ENCODE peak calls at places on chromosomes 4 and X, in four cellular contexts. V is fibroblast of lung, C is SK-N-SH, R is HCT116. U is an unnamed sample.

GRCh38 chrX:105758784-105759183 is 63.6 kb upstream of the NRK start:
- DNase-seq in R (no peak), C (no peak), V (peak; percentile 62), U (no peak)

GRCh38 chr4:138310991-138311390 is 68.8 kb upstream of the SLC7A11 start:
- DNase-seq in C (no peak), V (peak; percentile 29), R (no peak), U (no peak)

GRCh38 chr4:78288327-78288726 is 231.2 kb downstream of the FRAS1 start:
- DNase-seq in R (no peak), C (no peak), V (no peak), U (no peak)

GRCh38 chrX:131792789-131793462 is 230.2 kb upstream of the STK26 start:
- DNase-seq in V (no peak), R (no peak), C (peak; percentile 68), U (peak; percentile 86)

GRCh38 chr4:31059753-31060522 is 339.8 kb downstream of the PCDH7 start:
- DNase-seq in R (peak; percentile 75), V (peak; percentile 81), C (no peak), U (no peak)

GRCh38 chr4:138602664-138603063 is 360.5 kb upstream of the SLC7A11 start:
- DNase-seq in R (no peak), C (no peak), V (no peak), U (no peak)

GRCh38 chrX:74291964-74292891 is 11.8 kb upstream of the ZCCHC13 start:
- DNase-seq in C (peak; percentile 89), V (peak; percentile 90), R (peak; percentile 79), U (peak; percentile 94)

GRCh38 chrX:136260801-136261200 is 9.6 kb upstream of the MAP7D3 start:
- DNase-seq in V (peak; percentile 78), R (no peak), C (no peak), U (no peak)

GRCh38 chr4:146244496-146244895 is 30.2 kb downstream of the REELD1 start:
- DNase-seq in V (no peak), C (no peak), R (no peak), U (no peak)

GRCh38 chr4:166282081-166282770 is 409.2 kb downstream of the TLL1 start:
- DNase-seq in C (no peak), V (peak; percentile 2), R (no peak), U (no peak)

GRCh38 chr4:70830054-70830453 is 9.6 kb downstream of the GRSF1 start:
- DNase-seq in C (no peak), V (no peak), R (no peak), U (no peak)

GRCh38 chr4:95693594-95693993 is 144.8 kb upstream of the UNC5C start:
- DNase-seq in C (no peak), R (peak; percentile 15), V (peak; percentile 29), U (no peak)

GRCh38 chr4:94068712-94069111 is 139.0 kb upstream of the SMARCAD1 start:
- DNase-seq in C (no peak), R (no peak), V (no peak), U (no peak)

GRCh38 chr4:121143126-121143525 is 21.0 kb downstream of the TNIP3 start:
- DNase-seq in R (no peak), C (no peak), V (no peak), U (no peak)

GRCh38 chr4:780730-781492 is 45.0 kb downstream of the CPLX1 start:
- DNase-seq in V (no peak), C (peak; percentile 41), R (no peak), U (peak; percentile 85)

GRCh38 chr4:23135792-23136645 is 443.3 kb downstream of the GBA3 start:
- DNase-seq in V (peak; percentile 68), C (peak; percentile 24), R (peak; percentile 12), U (no peak)

GRCh38 chr4:41939016-41939623 is 3.9 kb downstream of the TMEM33 start:
- DNase-seq in C (no peak), R (no peak), V (peak; percentile 39), U (no peak)

GRCh38 chr4:42361475-42361874 is 35.8 kb upstream of the SHISA3 start:
- DNase-seq in R (no peak), V (no peak), C (no peak), U (peak; percentile 73)

GRCh38 chr4:32624943-32625603 is 1904.9 kb downstream of the PCDH7 start:
- DNase-seq in C (no peak), R (no peak), V (no peak), U (no peak)

GRCh38 chr4:47615385-47615784 is 130.3 kb downstream of the ATP10D start:
- DNase-seq in C (no peak), R (no peak), V (peak; percentile 12), U (no peak)

GRCh38 chr4:16449381-16449780 is 223.1 kb upstream of the TAPT1 start:
- DNase-seq in R (no peak), V (no peak), C (no peak), U (no peak)

GRCh38 chr4:157978680-157979361 is 194.0 kb downstream of the GASK1B start:
- DNase-seq in V (peak; percentile 75), R (peak; percentile 66), C (peak; percentile 56), U (no peak)

GRCh38 chr4:139921551-139922184 is 232.3 kb downstream of the MAML3 start:
- DNase-seq in C (no peak), R (no peak), V (no peak), U (no peak)

GRCh38 chr4:82780398-82781231 is 18.0 kb downstream of the SCD5 start:
- DNase-seq in V (peak; percentile 36), R (no peak), C (peak; percentile 69), U (peak; percentile 92)

GRCh38 chr4:82782626-82783025 is 16.0 kb downstream of the SCD5 start:
- DNase-seq in V (no peak), C (no peak), R (no peak), U (no peak)

GRCh38 chr4:82776925-82777542 is 21.6 kb downstream of the SCD5 start:
- DNase-seq in R (no peak), C (no peak), V (peak; percentile 33), U (no peak)

GRCh38 chr4:82777857-82778525 is 20.6 kb downstream of the SCD5 start:
- DNase-seq in R (no peak), V (no peak), C (no peak), U (no peak)

GRCh38 chr4:82779032-82779431 is 19.6 kb downstream of the SCD5 start:
- DNase-seq in R (no peak), V (no peak), C (no peak), U (no peak)
- H3K9ac ChIP-seq in R (no peak overlapping the region), V (no peak overlapping the region), C (no peak overlapping the region), U (no peak overlapping the region)

GRCh38 chrX:103818844-103819243 is 13.2 kb downstream of the RAB9B start:
- DNase-seq in R (no peak), C (no peak), V (peak; percentile 27), U (no peak)
- H3K27ac ChIP-seq in R (no peak overlapping the region), C (no peak overlapping the region), V (no peak overlapping the region), U (no peak overlapping the region)

DNA sequence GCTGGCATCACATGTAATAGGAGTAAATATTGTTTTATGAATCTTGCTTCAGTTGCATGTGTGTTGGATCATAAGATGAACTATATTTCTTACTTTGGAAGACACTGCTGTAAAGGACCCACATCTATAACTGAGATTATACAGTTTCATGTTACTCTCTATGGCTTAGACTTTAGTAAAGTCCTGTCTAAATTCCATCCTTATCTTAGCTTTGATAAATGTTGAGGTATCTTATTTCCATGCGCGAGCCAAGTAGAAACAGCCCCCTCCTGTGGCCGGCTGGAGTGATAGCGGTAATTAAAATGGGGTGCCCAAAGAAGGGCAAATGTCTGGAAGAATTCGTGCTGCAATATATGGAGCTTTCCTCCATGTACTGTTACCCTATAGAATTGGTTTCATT is 43.0 kb downstream of the CCDC158 start:
- DNase-seq in C (peak; percentile 58), R (peak; percentile 39), V (peak; percentile 64), U (no peak)
- TF ChIP-seq CTCF in C (peak; percentile 70), R (peak; percentile 88), V (peak; percentile 43), U (peak; percentile 34)

DNA sequence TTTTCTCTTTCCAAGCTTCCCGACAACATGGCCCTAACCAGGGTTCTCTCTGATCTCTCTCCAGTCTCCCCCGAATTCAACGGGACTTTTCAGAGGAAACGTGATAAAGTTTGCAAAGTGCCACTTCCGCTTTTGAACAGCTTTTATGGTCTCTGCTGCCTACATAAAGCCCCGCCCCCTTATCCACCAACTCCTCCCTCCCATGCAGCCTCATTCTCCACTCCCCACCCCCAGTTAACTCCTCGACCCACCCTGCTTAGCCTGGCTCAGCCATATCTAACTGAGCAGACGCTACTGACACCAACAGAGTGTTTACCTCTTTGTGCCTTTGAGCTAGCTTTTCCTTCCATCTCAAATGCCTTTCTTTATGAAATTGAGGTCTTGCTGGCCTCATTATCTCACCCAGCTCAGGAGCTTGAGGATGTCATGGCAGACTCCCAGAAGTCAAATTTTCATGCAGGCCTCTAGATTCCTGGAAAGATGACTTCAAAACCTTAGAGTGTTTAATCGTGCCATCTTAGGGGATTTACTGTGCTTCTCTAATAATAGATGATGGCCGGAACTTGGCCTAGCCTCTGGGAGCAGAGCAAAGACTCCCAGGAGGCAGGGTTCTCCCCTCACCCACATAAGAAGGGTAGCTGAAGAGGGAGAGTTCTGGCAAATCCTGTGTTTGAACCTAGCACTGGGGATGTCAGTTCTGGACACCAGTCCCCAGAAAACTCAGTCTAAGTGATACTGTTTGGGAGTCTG is 606.0 kb downstream of the BCOR start:
- DNase-seq in C (no peak), V (no peak), R (no peak), U (no peak)
- H3K9ac ChIP-seq in C (no peak overlapping the region), V (no peak overlapping the region), R (no peak overlapping the region), U (no peak overlapping the region)

GRCh38 chr4:105149771-105150170 is 3.1 kb downstream of the TET2 start:
- DNase-seq in C (no peak), V (no peak), R (no peak), U (no peak)

GRCh38 chr4:105145059-105145912 is 1.4 kb upstream of the TET2 start:
- DNase-seq in R (no peak), C (no peak), V (peak; percentile 31), U (no peak)

GRCh38 chr4:105146286-105147219 is at the start of gene TET2:
- DNase-seq in V (peak; percentile 86), R (peak; percentile 68), C (peak; percentile 87), U (peak; percentile 93)

GRCh38 chr4:105147226-105148151 is 813 bp downstream of the TET2 start:
- DNase-seq in V (peak; percentile 69), C (peak; percentile 62), R (no peak), U (no peak)

GRCh38 chr4:105145913-105146285 is 777 bp upstream of the TET2 start:
- DNase-seq in V (no peak), R (no peak), C (no peak), U (peak; percentile 81)
- H3K27ac ChIP-seq in V (peak overlapping the region; percentile 85), R (peak overlapping the region; percentile 73), C (no peak overlapping the region), U (peak overlapping the region; percentile 92)

GRCh38 chr4:76087007-76087769 is 12.7 kb downstream of the ART3 start:
- DNase-seq in V (peak; percentile 58), R (peak; percentile 62), C (peak; percentile 51), U (peak; percentile 42)
- TF ChIP-seq CTCF in V (peak; percentile 53), R (peak; percentile 67), C (peak; percentile 56), U (peak; percentile 40)

GRCh38 chrX:155068165-155068564 is 2.8 kb downstream of the CMC4 start:
- DNase-seq in C (no peak), V (peak; percentile 64), R (no peak), U (peak; percentile 38)
- H3K9ac ChIP-seq in C (no peak overlapping the region), V (no peak overlapping the region), R (peak overlapping the region; percentile 18), U (no peak overlapping the region)